ENCODE peak calls at places on chromosome 21, in four cellular contexts. D, C, R and H are unnamed samples.

GRCh38 chr21:42413500-42413899 is 9.8 kb downstream of the UBASH3A start:
- DNase-seq in R (no peak), D (no peak), C (no peak), H (no peak)

GRCh38 chr21:29017639-29018237 is 1.4 kb downstream of the RWDD2B start:
- DNase-seq in D (no peak), R (no peak), C (no peak), H (no peak)

GRCh38 chr21:29581393-29581792 is 282.7 kb downstream of the BACH1 start:
- DNase-seq in C (no peak), D (no peak), R (no peak), H (no peak)

GRCh38 chr21:28801906-28802305 is 190.8 kb downstream of the LTN1 start:
- DNase-seq in C (no peak), R (no peak), D (no peak), H (no peak)

GRCh38 chr21:41428847-41429246 is 2.8 kb downstream of the MX1 start:
- DNase-seq in D (no peak), C (no peak), R (no peak), H (peak; percentile 51)

GRCh38 chr21:24225432-24225831 is 1381.8 kb downstream of the MRPL39 start:
- DNase-seq in C (no peak), R (no peak), D (no peak), H (no peak)

GRCh38 chr21:25573409-25574206 is 33.7 kb downstream of the MRPL39 start:
- DNase-seq in C (no peak), D (no peak), R (no peak), H (no peak)

GRCh38 chr21:31136891-31137290 is 98.6 kb upstream of the KRTAP19-8 start:
- DNase-seq in C (no peak), D (no peak), R (no peak), H (no peak)

GRCh38 chr21:41369915-41370839 is 8.3 kb downstream of the MX2 start:
- DNase-seq in D (peak; percentile 36), C (no peak), R (peak; percentile 31), H (no peak)

GRCh38 chr21:26557106-26557505 is 16.0 kb downstream of the CYYR1 start:
- DNase-seq in D (no peak), C (no peak), R (no peak), H (no peak)

GRCh38 chr21:18801468-18801867 is 397.9 kb upstream of the TMPRSS15 start:
- DNase-seq in C (no peak), R (no peak), D (peak; percentile 48), H (no peak)

GRCh38 chr21:42641311-42642218 is 11.9 kb upstream of the PDE9A start:
- DNase-seq in C (no peak), R (no peak), D (peak; percentile 51), H (no peak)

GRCh38 chr21:25709684-25710265 is 24.9 kb downstream of the ATP5PF start:
- DNase-seq in C (no peak), D (peak; percentile 74), R (no peak), H (no peak)

GRCh38 chr21:41360072-41360821 is 1.6 kb upstream of the MX2 start:
- DNase-seq in D (peak; percentile 49), R (peak; percentile 33), C (peak; percentile 73), H (peak; percentile 72)

GRCh38 chr21:21373969-21374368 is 375.8 kb downstream of the NCAM2 start:
- DNase-seq in R (no peak), D (no peak), C (no peak), H (no peak)

GRCh38 chr21:42537106-42537742 is 23.6 kb downstream of the SLC37A1 start:
- DNase-seq in C (no peak), R (no peak), D (no peak), H (no peak)

GRCh38 chr21:41581592-41582228 is 73.8 kb upstream of the TMPRSS2 start:
- DNase-seq in D (no peak), R (no peak), C (peak; percentile 66), H (no peak)

GRCh38 chr21:21921410-21922232 is 923.4 kb downstream of the NCAM2 start:
- DNase-seq in R (no peak), C (no peak), D (peak; percentile 81), H (no peak)

GRCh38 chr21:16169810-16170209 is 440.0 kb downstream of the USP25 start:
- DNase-seq in D (no peak), C (no peak), R (no peak), H (no peak)

GRCh38 chr21:41589131-41589530 is 81.2 kb upstream of the TMPRSS2 start:
- DNase-seq in D (peak; percentile 28), C (no peak), R (no peak), H (no peak)

GRCh38 chr21:42161957-42162681 is 56.8 kb upstream of the ABCG1 start:
- DNase-seq in D (peak; percentile 36), C (no peak), R (no peak), H (no peak)

GRCh38 chr21:41803316-41803715 is 36.5 kb upstream of the RIPK4 start:
- DNase-seq in C (no peak), R (no peak), D (no peak), H (no peak)

GRCh38 chr21:42097274-42097673 is 26.2 kb downstream of the UMODL1 start:
- DNase-seq in D (no peak), C (no peak), R (no peak), H (no peak)

GRCh38 chr21:15062566-15062965 is 2.2 kb downstream of the NRIP1 start:
- DNase-seq in C (no peak), D (no peak), R (no peak), H (no peak)

DNA sequence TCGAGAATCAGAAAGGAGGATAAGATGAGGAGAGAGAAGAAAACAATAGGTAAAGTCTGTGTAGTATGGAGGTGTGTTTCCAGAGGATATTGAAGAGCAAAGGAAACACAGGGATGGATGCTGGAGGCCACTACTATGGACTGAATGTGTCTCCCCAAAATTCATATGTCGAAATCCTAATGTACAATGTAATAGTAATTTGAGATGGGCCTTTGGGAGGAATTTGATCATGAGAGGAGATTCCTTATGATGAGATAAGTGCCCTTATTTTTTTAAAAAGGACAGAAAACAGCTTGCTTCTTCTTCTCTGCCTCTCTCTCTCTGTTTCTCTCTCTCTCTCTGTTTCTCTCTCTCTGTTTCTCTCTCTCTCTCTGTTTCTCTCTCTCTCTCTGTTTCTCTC is 602.2 kb upstream of the ADAMTS5 start:
- DNase-seq in D (no peak), C (no peak), R (no peak), H (no peak)
- H3K4me1 ChIP-seq in D (no peaks in the 10 kb centered on the region), C (no peaks in the 10 kb centered on the region), R (peaks cover 21% of the 10 kb centered on the region), H (peaks cover 36% of the 10 kb centered on the region)

DNA sequence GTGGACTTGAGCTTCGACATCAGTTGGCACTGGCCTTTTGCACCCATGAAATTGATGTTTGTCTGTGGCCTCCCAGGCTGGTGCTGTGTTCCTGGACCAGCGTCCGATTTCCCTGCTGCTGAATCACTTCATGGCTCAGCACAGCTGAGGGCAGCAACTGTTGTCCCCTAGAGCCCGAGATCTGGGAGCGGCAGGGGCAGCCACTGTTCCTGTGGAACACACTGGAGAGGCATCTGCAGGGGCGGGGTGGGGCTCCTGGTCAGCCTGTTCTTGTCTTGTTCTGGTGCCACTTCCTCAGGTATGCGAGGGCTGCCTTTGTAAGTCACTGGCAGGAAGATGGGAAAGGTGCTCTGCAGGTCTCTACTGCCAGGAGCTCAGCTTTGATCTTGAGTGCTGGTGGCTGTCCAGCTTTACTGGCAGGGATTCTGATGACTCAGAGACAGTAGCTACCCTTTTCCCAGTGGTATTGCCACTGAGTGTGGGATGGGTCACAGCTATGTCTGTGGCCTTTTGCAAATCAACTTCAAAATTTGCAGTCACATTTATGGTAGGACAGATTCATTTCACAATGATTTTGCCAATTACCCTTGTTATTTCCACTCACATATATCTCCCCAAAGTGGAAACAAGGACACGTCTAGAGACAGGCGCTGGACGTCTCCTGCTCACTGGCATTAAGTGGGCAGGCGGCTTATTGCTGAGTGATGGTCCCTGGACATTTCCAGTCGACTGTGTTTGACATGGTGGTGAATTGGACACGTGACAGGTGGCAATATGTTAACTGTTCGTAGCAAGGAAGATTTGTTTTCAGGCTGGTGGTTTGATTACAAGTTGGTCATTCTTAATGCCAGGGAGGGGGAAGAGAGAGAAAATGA is 15.3 kb downstream of the AGPAT3 start:
- DNase-seq in D (peak; percentile 23), R (no peak), C (no peak), H (no peak)
- H3K27ac ChIP-seq in D (no peak overlapping the region), R (peak overlapping the region; percentile 26), C (no peak overlapping the region), H (no peak overlapping the region)

GRCh38 chr21:34925597-34925996 is 123.5 kb downstream of the RUNX1 start:
- DNase-seq in C (no peak), R (no peak), D (no peak), H (no peak)

GRCh38 chr21:34930971-34931370 is 118.1 kb downstream of the RUNX1 start:
- DNase-seq in C (no peak), D (no peak), R (no peak), H (no peak)

GRCh38 chr21:34932233-34932632 is 116.9 kb downstream of the RUNX1 start:
- DNase-seq in C (no peak), D (no peak), R (no peak), H (no peak)

GRCh38 chr21:34926784-34927548 is 122.1 kb downstream of the RUNX1 start:
- DNase-seq in D (no peak), R (no peak), C (peak; percentile 56), H (peak; percentile 27)

DNA sequence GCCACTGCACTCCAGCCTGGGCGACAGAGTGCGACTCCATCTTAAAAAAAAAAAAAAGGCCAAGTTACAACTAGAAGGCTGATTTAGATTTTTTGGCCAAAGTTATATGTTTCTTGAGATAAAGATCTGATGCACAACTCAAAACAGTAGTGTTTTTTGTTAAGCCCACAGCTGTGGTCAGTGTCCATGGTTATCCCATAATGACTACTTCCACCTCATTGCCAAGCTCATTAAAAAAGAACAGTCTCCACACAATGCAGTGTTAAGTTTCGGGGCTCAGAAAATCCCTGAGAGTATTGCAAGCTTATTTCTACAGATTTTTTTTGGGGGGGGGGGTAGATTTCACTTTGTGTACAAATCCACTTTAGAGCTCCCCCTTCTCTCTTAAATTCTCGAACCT is 120.5 kb downstream of the RUNX1 start:
- DNase-seq in C (no peak), R (no peak), D (no peak), H (no peak)
- H3K4me3 ChIP-seq in C (no peak overlapping the region), R (no peak overlapping the region), D (no peak overlapping the region), H (no peak overlapping the region)

GRCh38 chr21:46634427-46634826 is 1.0 kb upstream of the PRMT2 start:
- DNase-seq in C (no peak), D (no peak), R (no peak), H (no peak)

GRCh38 chr21:46636181-46636512 is 673 bp downstream of the PRMT2 start:
- DNase-seq in D (no peak), C (no peak), R (no peak), H (no peak)

GRCh38 chr21:46633561-46633960 is 1.9 kb upstream of the PRMT2 start:
- DNase-seq in R (no peak), C (no peak), D (no peak), H (no peak)

GRCh38 chr21:46635324-46636180 is at the start of gene PRMT2:
- DNase-seq in R (peak; percentile 96), C (peak; percentile 98), D (peak; percentile 95), H (peak; percentile 94)

GRCh38 chr21:46634966-46635323 is 529 bp upstream of the PRMT2 start:
- DNase-seq in D (peak; percentile 95), C (no peak), R (no peak), H (peak; percentile 67)
- H3K4me1 ChIP-seq in D (peaks cover 27% of the 10 kb centered on the region), C (peaks cover 22% of the 10 kb centered on the region), R (peaks cover 52% of the 10 kb centered on the region), H (peaks cover 5% of the 10 kb centered on the region)

GRCh38 chr21:38507374-38507942 is 9.2 kb upstream of the ERG start:
- DNase-seq in C (no peak), D (no peak), R (no peak), H (no peak)
- H3K27ac ChIP-seq in C (no peak overlapping the region), D (no peak overlapping the region), R (no peak overlapping the region), H (no peak overlapping the region)

DNA sequence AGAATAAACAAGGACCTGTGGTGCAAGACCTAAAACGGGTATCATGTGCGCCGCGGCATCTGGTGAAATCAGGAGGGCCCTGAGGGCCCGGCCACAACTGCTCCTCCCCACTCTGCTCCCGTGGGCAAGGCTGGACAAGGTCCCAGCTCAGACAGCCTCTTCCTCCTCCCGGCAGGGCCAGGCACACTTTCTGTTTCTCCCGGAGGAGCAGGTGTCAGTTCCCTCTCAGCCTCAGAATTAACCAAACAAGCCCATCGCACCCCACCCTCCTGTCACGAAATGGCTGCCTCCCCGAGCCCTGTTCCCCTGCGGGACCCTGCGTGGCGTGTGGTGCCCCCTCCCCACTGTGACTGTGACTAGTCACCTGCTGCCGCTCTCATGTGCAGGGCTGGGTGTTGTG is 15.2 kb downstream of the PTTG1IP start:
- DNase-seq in C (no peak), R (no peak), D (no peak), H (no peak)
- H3K4me3 ChIP-seq in C (no peak overlapping the region), R (no peak overlapping the region), D (no peak overlapping the region), H (no peak overlapping the region)